ENCODE peak calls at places on chromosomes 4 and X, in six cellular contexts. S, B, U, N, Z and A are unnamed samples. For H3K27me3, the result is how much of the 10 kb centered on the place peaks cover.

GRCh38 chrX:153926863-153927685 is 1.0 kb upstream of the ARHGAP4 start:
- DNase-seq in S (no peak), B (peak), U (peak), N (peak), Z (peak), A (peak)

GRCh38 chr4:36189511-36190226 is 54.6 kb downstream of the ARAP2 start:
- DNase-seq in S (no peak), B (no peak), U (no peak), N (no peak), Z (no peak), A (no peak)

GRCh38 chrX:8726031-8726652 is 5.8 kb downstream of the ANOS1 start:
- DNase-seq in S (no peak), B (peak), U (peak), N (no peak), Z (no peak), A (no peak)

GRCh38 chr4:57020467-57021101 is 41.9 kb downstream of the POLR2B start:
- DNase-seq in S (no peak), B (peak), U (peak), N (no peak), Z (no peak), A (peak)

GRCh38 chr4:117488692-117489091 is 403.3 kb upstream of the TRAM1L1 start:
- DNase-seq in S (no peak), B (no peak), U (no peak), N (no peak), Z (no peak), A (no peak)

GRCh38 chr4:184252136-184253071 is 34.7 kb upstream of the ENPP6 start:
- DNase-seq in S (no peak), B (no peak), U (no peak), N (no peak), Z (no peak), A (no peak)

GRCh38 chr4:173990126-173990878 is 293.2 kb downstream of the FBXO8 start:
- DNase-seq in S (no peak), B (peak), U (peak), N (no peak), Z (no peak), A (peak)

GRCh38 chr4:110088670-110089069 is 109.7 kb downstream of the ELOVL6 start:
- DNase-seq in S (no peak), B (peak), U (peak), N (no peak), Z (no peak), A (peak)

GRCh38 chrX:130100180-130100579 is 10.1 kb downstream of the ELF4 start:
- DNase-seq in S (peak), B (no peak), U (no peak), N (peak), Z (peak), A (no peak)

GRCh38 chr4:106809083-106809482 is 227.0 kb downstream of the DKK2 start:
- DNase-seq in S (no peak), B (peak), U (peak), N (no peak), Z (peak), A (peak)

GRCh38 chr4:159069922-159070321 is 33.0 kb upstream of the RAPGEF2 start:
- DNase-seq in S (no peak), B (peak), U (peak), N (no peak), Z (no peak), A (no peak)

GRCh38 chrX:153814591-153815315 is 15.6 kb downstream of the PDZD4 start:
- DNase-seq in S (no peak), B (no peak), U (no peak), N (no peak), Z (no peak), A (no peak)

GRCh38 chr4:85166318-85166717 is 199.8 kb upstream of the WDFY3 start:
- DNase-seq in S (no peak), B (no peak), U (no peak), N (no peak), Z (no peak), A (no peak)

DNA sequence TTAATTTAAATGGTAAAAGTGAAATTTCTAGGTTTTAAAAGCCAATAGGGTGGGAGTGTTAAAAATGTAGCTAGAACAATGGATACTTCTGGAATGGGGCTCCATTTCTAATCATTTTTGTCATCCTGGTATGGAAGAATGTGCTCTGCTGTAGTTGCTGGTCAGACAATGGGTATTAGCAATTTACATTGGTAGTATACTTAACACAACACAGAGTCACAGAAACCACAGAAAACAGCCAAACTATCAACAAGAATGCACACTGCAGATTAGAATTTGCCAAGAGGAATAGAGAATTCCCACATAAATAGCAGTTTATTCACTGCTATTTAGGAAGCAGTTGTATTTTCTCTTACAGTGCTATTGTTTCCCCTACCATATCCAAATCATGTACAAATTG is 319.6 kb downstream of the PPP3CA start:
- DNase-seq in S (no peak), B (peak), U (peak), N (no peak), Z (no peak), A (no peak)
- H3K27me3 ChIP-seq in S (under half), B (under half), U (under half), N (under half), Z (under half), A (under half)

GRCh38 chrX:17861496-17862011 is 456 bp upstream of the RAI2 start:
- DNase-seq in S (no peak), B (no peak), U (no peak), N (no peak), Z (no peak), A (no peak)

GRCh38 chrX:17860811-17861495 is at the start of gene RAI2:
- DNase-seq in S (peak), B (no peak), U (no peak), N (peak), Z (peak), A (no peak)

GRCh38 chrX:17860179-17860780 is 818 bp downstream of the RAI2 start:
- DNase-seq in S (no peak), B (peak), U (no peak), N (peak), Z (no peak), A (peak)

GRCh38 chrX:17854521-17854920 is 6.6 kb downstream of the RAI2 start:
- DNase-seq in S (no peak), B (no peak), U (no peak), N (no peak), Z (no peak), A (no peak)

GRCh38 chrX:17859609-17860178 is 1.4 kb downstream of the RAI2 start:
- DNase-seq in S (no peak), B (no peak), U (no peak), N (peak), Z (no peak), A (no peak)
- H3K27me3 ChIP-seq in S (under half), B (under half), U (under half), N (under half), Z (under half), A (half or more)

GRCh38 chrX:96764864-96765263 is 80.2 kb downstream of the DIAPH2 start:
- DNase-seq in S (no peak), B (no peak), U (no peak), N (no peak), Z (no peak), A (no peak)

GRCh38 chrX:96774116-96774515 is 89.5 kb downstream of the DIAPH2 start:
- DNase-seq in S (no peak), B (no peak), U (no peak), N (no peak), Z (no peak), A (no peak)

GRCh38 chrX:96771500-96771899 is 86.9 kb downstream of the DIAPH2 start:
- DNase-seq in S (no peak), B (no peak), U (no peak), N (no peak), Z (no peak), A (no peak)

DNA sequence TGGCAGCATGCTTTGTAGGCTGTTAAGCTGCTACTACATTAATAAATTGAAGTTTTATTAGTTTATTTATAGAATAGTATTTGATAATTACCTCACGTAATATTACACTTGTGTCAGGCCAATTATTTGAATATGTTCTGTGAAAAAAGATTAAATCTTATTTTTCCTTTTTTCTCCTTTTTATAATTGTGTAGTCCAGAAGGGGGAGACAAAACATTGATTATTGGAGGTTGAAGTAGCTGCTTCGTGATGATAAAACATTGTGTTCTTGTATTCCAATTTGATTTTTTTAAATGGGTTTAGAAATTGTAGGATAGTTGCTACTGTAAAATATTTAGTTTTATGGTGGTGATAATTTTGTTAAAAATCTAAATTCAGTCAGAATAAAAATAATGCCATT is 85.7 kb downstream of the DIAPH2 start:
- DNase-seq in S (no peak), B (peak), U (no peak), N (no peak), Z (no peak), A (peak)
- H3K27me3 ChIP-seq in S (under half), B (under half), U (under half), N (under half), Z (under half), A (under half)

GRCh38 chr4:40626183-40626990 is 3.3 kb downstream of the RBM47 start:
- DNase-seq in S (no peak), B (peak), U (peak), N (no peak), Z (no peak), A (no peak)

GRCh38 chr4:40629401-40630334 is at the start of gene RBM47:
- DNase-seq in S (peak), B (peak), U (peak), N (peak), Z (peak), A (peak)

GRCh38 chr4:40627540-40627939 is 2.1 kb downstream of the RBM47 start:
- DNase-seq in S (no peak), B (no peak), U (no peak), N (no peak), Z (no peak), A (no peak)

GRCh38 chr4:40628888-40629287 is 776 bp downstream of the RBM47 start:
- DNase-seq in S (no peak), B (no peak), U (no peak), N (no peak), Z (no peak), A (no peak)

GRCh38 chr4:40630335-40631021 is 814 bp upstream of the RBM47 start:
- DNase-seq in S (no peak), B (no peak), U (no peak), N (peak), Z (peak), A (peak)
- H3K27me3 ChIP-seq in S (under half), B (under half), U (under half), N (under half), Z (under half), A (under half)

DNA sequence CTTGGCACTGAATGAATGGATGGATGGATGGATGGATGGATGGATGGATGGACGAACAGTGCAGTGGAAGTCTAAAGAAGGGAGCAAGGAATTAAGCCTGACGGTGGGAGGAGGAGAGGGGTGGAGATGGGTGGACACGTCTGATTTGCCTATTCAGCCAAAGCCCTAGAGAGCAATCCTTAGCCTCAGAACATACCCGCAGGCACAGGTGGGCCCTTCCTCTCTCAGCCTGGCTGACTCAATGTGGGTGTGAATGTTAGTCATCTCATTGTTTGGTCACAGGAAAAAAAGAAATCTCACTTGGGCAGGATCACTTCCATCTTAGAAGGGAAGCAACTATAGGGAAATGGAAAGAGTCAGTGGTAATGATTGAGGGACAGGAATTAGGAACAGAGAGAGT is 165.9 kb downstream of the PJA1 start:
- DNase-seq in S (no peak), B (peak), U (peak), N (no peak), Z (no peak), A (no peak)
- H3K27me3 ChIP-seq in S (under half), B (under half), U (under half), N (under half), Z (under half), A (under half)

GRCh38 chrX:40082447-40083119 is 15.2 kb downstream of the BCOR start:
- DNase-seq in S (peak), B (no peak), U (no peak), N (no peak), Z (no peak), A (no peak)
- H3K27me3 ChIP-seq in S (under half), B (under half), U (under half), N (under half), Z (under half), A (under half)

GRCh38 chr4:7524064-7524682 is 89.4 kb upstream of the PSAPL1 start:
- DNase-seq in S (no peak), B (no peak), U (no peak), N (no peak), Z (no peak), A (no peak)

GRCh38 chr4:7524841-7525240 is 90.1 kb upstream of the PSAPL1 start:
- DNase-seq in S (no peak), B (no peak), U (no peak), N (no peak), Z (no peak), A (no peak)

GRCh38 chr4:7522452-7522851 is 87.7 kb upstream of the PSAPL1 start:
- DNase-seq in S (no peak), B (no peak), U (no peak), N (no peak), Z (no peak), A (no peak)

GRCh38 chr4:7526491-7526890 is 91.8 kb upstream of the PSAPL1 start:
- DNase-seq in S (no peak), B (no peak), U (no peak), N (no peak), Z (no peak), A (no peak)

DNA sequence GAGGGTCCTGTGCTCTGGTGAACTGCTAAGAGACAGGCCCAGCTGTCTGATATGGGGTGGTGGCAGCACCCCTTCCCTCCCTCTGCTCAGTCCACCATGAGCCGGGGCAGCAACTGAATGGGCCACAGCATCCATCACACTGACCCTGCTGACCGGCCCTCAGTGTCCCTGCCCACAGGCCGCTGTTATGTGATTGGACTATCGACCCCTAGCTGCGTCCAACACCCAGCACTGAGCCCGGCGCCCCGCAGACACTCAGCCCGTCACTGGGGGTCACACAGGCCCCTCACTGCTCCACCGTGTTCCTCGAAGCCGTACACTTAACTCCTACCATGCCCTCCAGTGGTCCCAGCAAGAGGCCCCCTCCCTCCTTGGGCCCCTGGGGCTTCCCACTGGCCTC is 88.8 kb upstream of the PSAPL1 start:
- DNase-seq in S (no peak), B (no peak), U (no peak), N (no peak), Z (no peak), A (no peak)
- H3K27me3 ChIP-seq in S (under half), B (under half), U (under half), N (under half), Z (under half), A (under half)

GRCh38 chrX:27878862-27879261 is 71.1 kb downstream of the MAGEB10 start:
- DNase-seq in S (no peak), B (no peak), U (no peak), N (no peak), Z (no peak), A (no peak)
- H3K27me3 ChIP-seq in S (under half), B (under half), U (under half), N (under half), Z (under half), A (under half)

GRCh38 chr4:169660929-169661328 is 40.6 kb downstream of the CLCN3 start:
- DNase-seq in S (no peak), B (no peak), U (no peak), N (no peak), Z (no peak), A (no peak)

GRCh38 chr4:169663894-169664293 is 43.5 kb downstream of the CLCN3 start:
- DNase-seq in S (no peak), B (peak), U (peak), N (no peak), Z (no peak), A (no peak)

GRCh38 chr4:169663402-169663801 is 43.0 kb downstream of the CLCN3 start:
- DNase-seq in S (no peak), B (no peak), U (no peak), N (no peak), Z (no peak), A (no peak)

GRCh38 chr4:169659736-169660670 is 39.6 kb downstream of the CLCN3 start:
- DNase-seq in S (no peak), B (peak), U (peak), N (peak), Z (peak), A (peak)

DNA sequence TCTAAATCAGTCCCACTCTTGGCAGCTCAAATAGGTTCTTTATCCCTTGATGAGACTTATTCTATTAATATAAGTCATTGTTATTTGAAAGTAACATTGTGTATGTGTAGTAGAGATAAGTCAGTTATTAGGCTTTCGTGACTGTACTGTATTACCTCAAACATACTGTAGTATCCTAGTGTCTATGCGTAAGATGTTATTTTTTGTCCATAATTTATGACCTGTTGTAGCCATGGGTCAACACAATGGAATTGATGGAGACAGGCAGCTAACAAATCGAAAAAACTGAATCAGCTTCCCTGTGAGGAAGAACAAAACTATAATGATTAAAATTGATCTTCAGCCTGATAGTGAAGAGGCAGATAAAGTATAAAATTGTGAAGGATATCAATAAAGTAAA is 41.8 kb downstream of the CLCN3 start:
- DNase-seq in S (no peak), B (no peak), U (no peak), N (no peak), Z (no peak), A (no peak)
- H3K27me3 ChIP-seq in S (under half), B (under half), U (under half), N (under half), Z (under half), A (under half)

DNA sequence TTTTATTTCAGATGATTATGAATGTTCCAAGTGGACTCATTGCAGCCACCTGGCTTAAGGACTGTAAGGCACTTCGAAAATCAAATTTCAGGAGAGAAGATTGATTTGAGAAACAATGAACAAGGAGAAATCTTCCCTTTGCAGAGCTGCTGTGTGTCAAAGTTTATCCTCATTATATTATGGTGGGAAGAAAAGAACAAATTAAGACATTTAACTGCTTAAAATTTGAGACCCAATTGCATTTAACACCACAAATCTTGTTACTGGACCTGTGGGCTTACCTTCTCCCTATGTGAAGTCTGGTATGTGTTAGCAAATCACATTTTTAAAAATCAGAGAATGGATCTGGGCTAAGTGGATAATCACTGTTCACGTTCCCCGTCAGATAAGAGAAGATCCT is 33.9 kb downstream of the PHOX2B start:
- DNase-seq in S (no peak), B (no peak), U (no peak), N (no peak), Z (no peak), A (no peak)
- H3K27me3 ChIP-seq in S (under half), B (under half), U (under half), N (under half), Z (under half), A (half or more)